ENCODE peak calls at places on chromosomes 13 and 19, in seven cellular contexts. O, Y, E, C, B, U and F are unnamed samples.

GRCh38 chr13:20001351-20001750 is 42.8 kb downstream of the ZMYM2 start:
- DNase-seq in O (no peak), Y (no peak), E (no peak), C (no peak), B (no peak), U (no peak), F (no peak)

GRCh38 chr13:41050041-41050440 is 11.3 kb upstream of the WBP4 start:
- DNase-seq in O (no peak), Y (no peak), E (no peak), C (no peak), B (no peak), U (no peak), F (no peak)

GRCh38 chr19:32539240-32539916 is 41.6 kb upstream of the PDCD5 start:
- DNase-seq in O (no peak), Y (no peak), E (no peak), C (no peak), B (no peak), U (no peak), F (no peak)

GRCh38 chr19:46717716-46718143 is 816 bp upstream of the PRKD2 start:
- DNase-seq in O (no peak), Y (no peak), E (no peak), C (no peak), B (no peak), U (no peak), F (no peak)

GRCh38 chr19:13997637-13997962 is 8.5 kb downstream of the RFX1 start:
- DNase-seq in O (no peak), Y (peak), E (no peak), C (no peak), B (no peak), U (no peak), F (no peak)

GRCh38 chr13:41835871-41836270 is 125.0 kb downstream of the VWA8 start:
- DNase-seq in O (no peak), Y (no peak), E (no peak), C (peak), B (no peak), U (no peak), F (no peak)

GRCh38 chr13:47846886-47847285 is 154.2 kb downstream of the SUCLA2 start:
- DNase-seq in O (no peak), Y (no peak), E (no peak), C (no peak), B (no peak), U (no peak), F (no peak)

GRCh38 chr19:45578861-45579260 is 5.7 kb downstream of the OPA3 start:
- DNase-seq in O (no peak), Y (no peak), E (no peak), C (no peak), B (no peak), U (no peak), F (no peak)

GRCh38 chr19:51000981-51001380 is 423 bp downstream of the KLK8 start:
- DNase-seq in O (no peak), Y (no peak), E (no peak), C (no peak), B (no peak), U (no peak), F (no peak)

GRCh38 chr13:85806553-85807175 is 7.4 kb upstream of the SLITRK6 start:
- DNase-seq in O (no peak), Y (no peak), E (no peak), C (peak), B (no peak), U (no peak), F (no peak)
- TF ChIP-seq CTCF in O (peak), Y (peak), E (peak), C (peak), B (peak), U (peak), F (peak)

DNA sequence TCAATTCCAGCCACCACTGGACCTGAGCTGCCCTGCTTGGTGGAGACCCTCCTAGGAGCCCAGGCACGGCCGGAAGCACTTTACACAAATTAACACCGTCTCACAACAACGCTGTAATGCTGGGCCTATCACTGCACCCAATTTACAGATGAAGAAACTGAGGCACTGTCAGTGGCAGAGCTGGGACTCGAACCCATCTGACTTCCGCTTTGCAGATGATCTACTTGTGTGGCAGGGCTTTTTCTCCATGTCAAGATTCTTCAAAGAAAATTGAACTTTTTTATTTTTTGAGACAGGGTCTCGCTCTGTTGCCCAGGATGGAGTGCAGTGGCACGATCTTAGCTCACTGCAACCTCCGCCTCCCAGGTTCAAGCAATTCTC is 33.8 kb downstream of the ZFR2 start:
- DNase-seq in O (no peak), Y (no peak), E (no peak), C (no peak), B (no peak), U (no peak), F (no peak)
- H3K4me3 ChIP-seq in O (no peak), Y (no peak), E (no peak), C (no peak), B (no peak), U (no peak), F (no peak)

GRCh38 chr13:39600766-39601165 is 2.2 kb downstream of the LHFPL6 start:
- DNase-seq in O (no peak), Y (no peak), E (no peak), C (no peak), B (no peak), U (no peak), F (peak)
- TF ChIP-seq CTCF in O (no peak), Y (no peak), E (peak), C (peak), B (no peak), U (no peak), F (peak)

GRCh38 chr13:66640231-66640630 is 589.9 kb downstream of the PCDH9 start:
- DNase-seq in O (no peak), Y (no peak), E (no peak), C (no peak), B (no peak), U (no peak), F (no peak)
- H3K4me3 ChIP-seq in O (no peak), Y (peak), E (no peak), C (no peak), B (no peak), U (no peak), F (no peak)

GRCh38 chr19:7489609-7490044 is 792 bp upstream of the PEX11G start:
- DNase-seq in O (no peak), Y (no peak), E (no peak), C (no peak), B (no peak), U (no peak), F (no peak)
- TF ChIP-seq CTCF in O (no peak), Y (no peak), E (no peak), C (no peak), B (no peak), U (no peak), F (no peak)